ENCODE peak calls at places on chromosomes 11 and 22, in eight cellular contexts. One of them, this sample, is unnamed.
A peak's percentile ranks its signal among the peaks of the same experiment; 100 is the strongest.

GRCh38 chr11:46378811-46379482 is 2.5 kb upstream of the MDK start:
- DNase-seq in right atrium auricular region: no peak
- DNase-seq in HCT116: no peak
- DNase-seq in PC-3: no peak
- DNase-seq in CD4-positive, CD25-positive, alpha-beta regulatory T cell: no peak
- DNase-seq in pancreas: no peak
- DNase-seq in heart right ventricle: no peak
- DNase-seq in psoas muscle: no peak
- DNase-seq in this sample: no peak

GRCh38 chr22:34579519-34579918 is 486.4 kb upstream of the ISX start:
- DNase-seq in right atrium auricular region: no peak
- DNase-seq in HCT116: no peak
- DNase-seq in PC-3: no peak
- DNase-seq in CD4-positive, CD25-positive, alpha-beta regulatory T cell: no peak
- DNase-seq in pancreas: no peak
- DNase-seq in heart right ventricle: no peak
- DNase-seq in psoas muscle: no peak
- DNase-seq in this sample: no peak

GRCh38 chr11:86673055-86673843 is 833 bp upstream of the ME3 start:
- DNase-seq in right atrium auricular region: no peak
- DNase-seq in HCT116: no peak
- DNase-seq in PC-3: no peak
- DNase-seq in CD4-positive, CD25-positive, alpha-beta regulatory T cell: no peak
- DNase-seq in pancreas: no peak
- DNase-seq in heart right ventricle: no peak
- DNase-seq in psoas muscle: no peak
- DNase-seq in this sample: no peak

GRCh38 chr11:43930868-43931716 is 11.3 kb upstream of the C11orf96 start:
- DNase-seq in right atrium auricular region: no peak
- DNase-seq in HCT116: no peak
- DNase-seq in PC-3: no peak
- DNase-seq in CD4-positive, CD25-positive, alpha-beta regulatory T cell: no peak
- DNase-seq in pancreas: no peak
- DNase-seq in heart right ventricle: no peak
- DNase-seq in psoas muscle: no peak
- DNase-seq in this sample: no peak

GRCh38 chr11:3096909-3097395 is 39.7 kb upstream of the CARS1 start:
- DNase-seq in right atrium auricular region: no peak
- DNase-seq in HCT116: no peak
- DNase-seq in PC-3: no peak
- DNase-seq in CD4-positive, CD25-positive, alpha-beta regulatory T cell: no peak
- DNase-seq in pancreas: no peak
- DNase-seq in heart right ventricle: no peak
- DNase-seq in psoas muscle: no peak
- DNase-seq in this sample: no peak

GRCh38 chr11:395866-396265 is 1.9 kb downstream of the PKP3 start:
- DNase-seq in right atrium auricular region: no peak
- DNase-seq in HCT116: no peak
- DNase-seq in PC-3: no peak
- DNase-seq in CD4-positive, CD25-positive, alpha-beta regulatory T cell: no peak
- DNase-seq in pancreas: no peak
- DNase-seq in heart right ventricle: no peak
- DNase-seq in psoas muscle: no peak
- DNase-seq in this sample: no peak

GRCh38 chr11:96307748-96308133 is 35.3 kb downstream of the MAML2 start:
- DNase-seq in right atrium auricular region: no peak
- DNase-seq in HCT116: peak; percentile 84
- DNase-seq in PC-3: peak; percentile 98
- DNase-seq in CD4-positive, CD25-positive, alpha-beta regulatory T cell: no peak
- DNase-seq in pancreas: no peak
- DNase-seq in heart right ventricle: no peak
- DNase-seq in psoas muscle: no peak
- DNase-seq in this sample: no peak

GRCh38 chr11:96706761-96707160 is 316.9 kb downstream of the JRKL start:
- DNase-seq in right atrium auricular region: no peak
- DNase-seq in HCT116: no peak
- DNase-seq in PC-3: peak; percentile 13
- DNase-seq in CD4-positive, CD25-positive, alpha-beta regulatory T cell: no peak
- DNase-seq in pancreas: no peak
- DNase-seq in heart right ventricle: no peak
- DNase-seq in psoas muscle: no peak
- DNase-seq in this sample: no peak

GRCh38 chr11:115616941-115617340 is 112.7 kb upstream of the CADM1 start:
- DNase-seq in right atrium auricular region: no peak
- DNase-seq in HCT116: no peak
- DNase-seq in PC-3: no peak
- DNase-seq in CD4-positive, CD25-positive, alpha-beta regulatory T cell: no peak
- DNase-seq in pancreas: no peak
- DNase-seq in heart right ventricle: peak; percentile 42
- DNase-seq in psoas muscle: peak; percentile 48
- DNase-seq in this sample: no peak

GRCh38 chr22:35353318-35353717 is 27.6 kb upstream of the HMOX1 start:
- DNase-seq in right atrium auricular region: no peak
- DNase-seq in HCT116: no peak
- DNase-seq in PC-3: no peak
- DNase-seq in CD4-positive, CD25-positive, alpha-beta regulatory T cell: no peak
- DNase-seq in pancreas: no peak
- DNase-seq in heart right ventricle: peak; percentile 27
- DNase-seq in psoas muscle: no peak
- DNase-seq in this sample: no peak

GRCh38 chr11:66264893-66265292 is 3.5 kb upstream of the RAB1B start:
- DNase-seq in right atrium auricular region: no peak
- DNase-seq in HCT116: no peak
- DNase-seq in PC-3: peak; percentile 41
- DNase-seq in CD4-positive, CD25-positive, alpha-beta regulatory T cell: no peak
- DNase-seq in pancreas: peak; percentile 67
- DNase-seq in heart right ventricle: no peak
- DNase-seq in psoas muscle: no peak
- DNase-seq in this sample: no peak

GRCh38 chr11:41497974-41498373 is 38.5 kb upstream of the LRRC4C start:
- DNase-seq in right atrium auricular region: no peak
- DNase-seq in HCT116: no peak
- DNase-seq in PC-3: no peak
- DNase-seq in CD4-positive, CD25-positive, alpha-beta regulatory T cell: no peak
- DNase-seq in pancreas: no peak
- DNase-seq in heart right ventricle: no peak
- DNase-seq in psoas muscle: no peak
- DNase-seq in this sample: no peak

GRCh38 chr11:75277211-75277805 is 36.7 kb downstream of the TPBGL start:
- DNase-seq in right atrium auricular region: no peak
- DNase-seq in HCT116: no peak
- DNase-seq in PC-3: no peak
- DNase-seq in CD4-positive, CD25-positive, alpha-beta regulatory T cell: no peak
- DNase-seq in pancreas: no peak
- DNase-seq in heart right ventricle: no peak
- DNase-seq in psoas muscle: no peak
- DNase-seq in this sample: no peak

GRCh38 chr11:17989306-17989705 is 23.5 kb downstream of the SERGEF start:
- DNase-seq in right atrium auricular region: no peak
- DNase-seq in HCT116: no peak
- DNase-seq in PC-3: no peak
- DNase-seq in CD4-positive, CD25-positive, alpha-beta regulatory T cell: no peak
- DNase-seq in pancreas: no peak
- DNase-seq in heart right ventricle: no peak
- DNase-seq in psoas muscle: no peak
- DNase-seq in this sample: no peak

DNA sequence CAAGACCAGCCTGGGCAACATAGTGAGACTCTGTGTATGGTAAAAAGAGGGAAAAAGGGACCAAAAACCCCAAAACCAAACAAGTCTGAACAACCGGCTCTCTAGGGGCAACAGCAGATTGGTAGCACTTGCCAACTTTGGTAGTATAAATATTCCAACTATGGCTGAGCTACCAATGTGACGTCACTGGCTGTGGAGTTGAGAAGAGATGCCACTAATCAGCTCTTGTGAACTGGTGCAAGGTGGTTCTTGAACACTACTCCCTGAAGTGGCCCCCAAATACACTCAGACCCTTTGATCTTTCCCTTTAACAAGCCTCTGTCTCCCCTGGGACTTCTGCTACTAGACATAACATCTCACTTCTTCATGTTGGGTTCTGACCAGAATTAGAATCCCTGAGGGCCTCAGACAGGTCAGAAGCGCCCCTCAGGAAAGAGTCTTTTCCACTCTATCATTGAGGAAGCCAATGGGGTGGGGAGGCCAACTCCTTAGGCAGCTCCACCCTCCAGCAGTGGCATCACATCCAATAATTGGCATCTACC is 49.1 kb downstream of the RPL27A start:
- DNase-seq in right atrium auricular region: no peak
- DNase-seq in HCT116: no peak
- DNase-seq in PC-3: no peak
- DNase-seq in CD4-positive, CD25-positive, alpha-beta regulatory T cell: no peak
- DNase-seq in pancreas: no peak
- DNase-seq in heart right ventricle: no peak
- DNase-seq in psoas muscle: no peak
- DNase-seq in this sample: no peak
- H3K4me1 ChIP-seq in right atrium auricular region: peaks cover 90% of the 10 kb centered on the region
- H3K4me1 ChIP-seq in HCT116: peaks cover 31% of the 10 kb centered on the region
- H3K4me1 ChIP-seq in PC-3: peaks cover 40% of the 10 kb centered on the region
- H3K4me1 ChIP-seq in CD4-positive, CD25-positive, alpha-beta regulatory T cell: no peaks in the 10 kb centered on the region
- H3K4me1 ChIP-seq in pancreas: peaks cover 21% of the 10 kb centered on the region
- H3K4me1 ChIP-seq in heart right ventricle: peaks cover 18% of the 10 kb centered on the region
- H3K4me1 ChIP-seq in psoas muscle: peaks cover 25% of the 10 kb centered on the region
- H3K4me1 ChIP-seq in this sample: no peaks in the 10 kb centered on the region

GRCh38 chr11:72921028-72921716 is 107.0 kb downstream of the ATG16L2 start:
- DNase-seq in right atrium auricular region: no peak
- DNase-seq in HCT116: no peak
- DNase-seq in PC-3: no peak
- DNase-seq in CD4-positive, CD25-positive, alpha-beta regulatory T cell: no peak
- DNase-seq in pancreas: no peak
- DNase-seq in heart right ventricle: no peak
- DNase-seq in psoas muscle: no peak
- DNase-seq in this sample: no peak
- H3K27ac ChIP-seq in right atrium auricular region: no peak overlapping the region
- H3K27ac ChIP-seq in HCT116: no peak overlapping the region
- H3K27ac ChIP-seq in PC-3: no peak overlapping the region
- H3K27ac ChIP-seq in CD4-positive, CD25-positive, alpha-beta regulatory T cell: no peak overlapping the region
- H3K27ac ChIP-seq in pancreas: no peak overlapping the region
- H3K27ac ChIP-seq in heart right ventricle: no peak overlapping the region
- H3K27ac ChIP-seq in psoas muscle: no peak overlapping the region
- H3K27ac ChIP-seq in this sample: no peak overlapping the region

GRCh38 chr11:1522081-1522424 is 35.5 kb upstream of the MOB2 start:
- DNase-seq in right atrium auricular region: no peak
- DNase-seq in HCT116: no peak
- DNase-seq in PC-3: no peak
- DNase-seq in CD4-positive, CD25-positive, alpha-beta regulatory T cell: no peak
- DNase-seq in pancreas: no peak
- DNase-seq in heart right ventricle: no peak
- DNase-seq in psoas muscle: no peak
- DNase-seq in this sample: no peak
- H3K4me1 ChIP-seq in right atrium auricular region: peaks cover 55% of the 10 kb centered on the region
- H3K4me1 ChIP-seq in HCT116: no peaks in the 10 kb centered on the region
- H3K4me1 ChIP-seq in PC-3: no peaks in the 10 kb centered on the region
- H3K4me1 ChIP-seq in CD4-positive, CD25-positive, alpha-beta regulatory T cell: peaks cover 23% of the 10 kb centered on the region
- H3K4me1 ChIP-seq in pancreas: no peaks in the 10 kb centered on the region
- H3K4me1 ChIP-seq in heart right ventricle: peaks cover 14% of the 10 kb centered on the region
- H3K4me1 ChIP-seq in psoas muscle: peaks cover 42% of the 10 kb centered on the region
- H3K4me1 ChIP-seq in this sample: peaks cover 7% of the 10 kb centered on the region

GRCh38 chr22:45966892-45967365 is 10.0 kb downstream of the WNT7B start:
- DNase-seq in right atrium auricular region: no peak
- DNase-seq in HCT116: no peak
- DNase-seq in PC-3: no peak
- DNase-seq in CD4-positive, CD25-positive, alpha-beta regulatory T cell: no peak
- DNase-seq in pancreas: no peak
- DNase-seq in heart right ventricle: no peak
- DNase-seq in psoas muscle: no peak
- DNase-seq in this sample: no peak

GRCh38 chr22:45969414-45969799 is 7.6 kb downstream of the WNT7B start:
- DNase-seq in right atrium auricular region: no peak
- DNase-seq in HCT116: no peak
- DNase-seq in PC-3: peak; percentile 58
- DNase-seq in CD4-positive, CD25-positive, alpha-beta regulatory T cell: no peak
- DNase-seq in pancreas: no peak
- DNase-seq in heart right ventricle: no peak
- DNase-seq in psoas muscle: no peak
- DNase-seq in this sample: no peak

GRCh38 chr22:45969801-45970464 is 7.0 kb downstream of the WNT7B start:
- DNase-seq in right atrium auricular region: no peak
- DNase-seq in HCT116: no peak
- DNase-seq in PC-3: no peak
- DNase-seq in CD4-positive, CD25-positive, alpha-beta regulatory T cell: no peak
- DNase-seq in pancreas: no peak
- DNase-seq in heart right ventricle: no peak
- DNase-seq in psoas muscle: no peak
- DNase-seq in this sample: no peak

GRCh38 chr22:45968003-45968650 is 8.8 kb downstream of the WNT7B start:
- DNase-seq in right atrium auricular region: no peak
- DNase-seq in HCT116: no peak
- DNase-seq in PC-3: no peak
- DNase-seq in CD4-positive, CD25-positive, alpha-beta regulatory T cell: no peak
- DNase-seq in pancreas: no peak
- DNase-seq in heart right ventricle: no peak
- DNase-seq in psoas muscle: no peak
- DNase-seq in this sample: no peak

DNA sequence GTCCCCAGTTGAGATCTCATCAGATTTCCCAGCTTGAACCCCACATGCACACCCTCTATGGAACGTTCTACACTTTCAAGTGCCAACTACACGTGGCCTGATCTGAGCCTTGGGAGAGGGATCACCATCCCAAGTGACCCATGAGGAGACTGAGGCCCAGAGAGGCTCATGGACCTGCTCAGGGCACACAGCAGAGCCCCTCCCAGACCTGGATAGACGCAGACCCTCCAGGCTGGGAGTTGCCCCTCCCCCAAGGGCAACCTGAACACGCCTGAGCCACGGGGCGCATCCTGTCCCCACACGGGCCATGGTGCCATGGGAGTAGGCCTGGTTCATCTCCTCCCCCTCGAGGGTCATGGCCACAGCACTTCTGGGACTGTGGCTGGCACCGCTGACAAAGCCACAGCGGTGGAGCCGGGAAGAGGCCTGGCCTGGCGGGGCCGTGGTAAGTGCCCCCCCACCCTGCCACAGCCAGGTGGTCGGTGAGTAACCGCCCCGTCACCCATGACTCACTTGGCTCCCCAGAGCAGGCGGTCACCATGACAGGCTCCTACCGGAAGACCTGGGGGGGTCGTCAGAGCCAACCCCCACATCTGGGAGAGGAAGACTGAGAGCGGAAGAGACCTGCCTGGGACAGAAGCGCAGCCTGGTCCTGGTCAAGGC is 8.1 kb downstream of the WNT7B start:
- DNase-seq in right atrium auricular region: no peak
- DNase-seq in HCT116: peak; percentile 50
- DNase-seq in PC-3: peak; percentile 94
- DNase-seq in CD4-positive, CD25-positive, alpha-beta regulatory T cell: no peak
- DNase-seq in pancreas: no peak
- DNase-seq in heart right ventricle: no peak
- DNase-seq in psoas muscle: no peak
- DNase-seq in this sample: no peak
- H3K27ac ChIP-seq in right atrium auricular region: no peak overlapping the region
- H3K27ac ChIP-seq in HCT116: peak overlapping the region; percentile 60
- H3K27ac ChIP-seq in PC-3: peak overlapping the region; percentile 73
- H3K27ac ChIP-seq in CD4-positive, CD25-positive, alpha-beta regulatory T cell: no peak overlapping the region
- H3K27ac ChIP-seq in pancreas: no peak overlapping the region
- H3K27ac ChIP-seq in heart right ventricle: no peak overlapping the region
- H3K27ac ChIP-seq in psoas muscle: no peak overlapping the region
- H3K27ac ChIP-seq in this sample: no peak overlapping the region

DNA sequence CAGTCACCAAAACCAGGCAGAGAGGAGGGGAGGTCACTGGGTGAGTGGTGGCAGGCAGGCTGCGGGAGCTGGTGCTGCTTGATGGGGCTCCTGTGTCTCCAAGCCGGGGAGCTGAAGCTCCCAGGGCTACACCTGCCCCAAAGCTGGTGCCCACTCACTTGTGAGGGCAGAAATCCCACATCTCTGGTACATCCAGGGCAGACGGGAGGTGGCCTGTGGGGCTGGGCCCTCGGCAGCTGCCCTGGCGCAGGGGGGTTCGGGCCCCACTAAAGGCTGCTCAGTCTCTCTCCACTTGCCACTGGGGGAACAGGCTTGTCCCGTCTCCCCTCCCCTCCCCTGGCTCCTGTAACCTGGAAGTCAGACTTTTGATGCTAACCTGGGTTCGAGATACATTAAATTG is 55.6 kb upstream of the PPARA start:
- DNase-seq in right atrium auricular region: no peak
- DNase-seq in HCT116: no peak
- DNase-seq in PC-3: no peak
- DNase-seq in CD4-positive, CD25-positive, alpha-beta regulatory T cell: no peak
- DNase-seq in pancreas: peak; percentile 56
- DNase-seq in heart right ventricle: no peak
- DNase-seq in psoas muscle: no peak
- DNase-seq in this sample: no peak
- H3K4me1 ChIP-seq in right atrium auricular region: peaks cover 100% of the 10 kb centered on the region
- H3K4me1 ChIP-seq in HCT116: no peaks in the 10 kb centered on the region
- H3K4me1 ChIP-seq in PC-3: no peaks in the 10 kb centered on the region
- H3K4me1 ChIP-seq in CD4-positive, CD25-positive, alpha-beta regulatory T cell: no peaks in the 10 kb centered on the region
- H3K4me1 ChIP-seq in pancreas: peaks cover 26% of the 10 kb centered on the region
- H3K4me1 ChIP-seq in heart right ventricle: peaks cover 74% of the 10 kb centered on the region
- H3K4me1 ChIP-seq in psoas muscle: peaks cover 84% of the 10 kb centered on the region
- H3K4me1 ChIP-seq in this sample: no peaks in the 10 kb centered on the region